ENCODE peak calls at places on chromosome 1, in nine cellular contexts. A is GM23248, N is transverse colon, G is small intestine, L is endodermal cell, C is trophoblast cell, Q is kidney epithelial cell, W is cardiac muscle cell, D is GM12878. H is an unnamed sample. For H3K36me3, the result is how much of the 10 kb centered on the place peaks cover.

GRCh38 chr1:228786361-228787129 is 51.3 kb downstream of the RHOU start:
- DNase-seq in C (peak), W (no peak), L (no peak), N (no peak), Q (no peak), G (no peak), D (no peak), A (no peak), H (no peak)

GRCh38 chr1:65207317-65207716 is 59.3 kb downstream of the AK4 start:
- DNase-seq in Q (no peak), L (no peak), W (no peak), A (no peak), C (no peak), N (no peak), D (no peak), G (no peak), H (no peak)

GRCh38 chr1:189597083-189597482 is 880.6 kb downstream of the BRINP3 start:
- DNase-seq in N (no peak), A (no peak), L (no peak), Q (no peak), W (no peak), G (no peak), D (no peak), C (no peak), H (peak)

GRCh38 chr1:12055259-12055658 is 7.8 kb upstream of the TNFRSF8 start:
- DNase-seq in G (no peak), A (no peak), D (no peak), W (no peak), N (no peak), C (no peak), Q (no peak), L (no peak), H (no peak)

GRCh38 chr1:44072204-44072603 is 40.9 kb upstream of the SLC6A9 start:
- DNase-seq in W (no peak), L (no peak), G (no peak), C (peak), A (peak), D (no peak), N (no peak), Q (peak), H (peak)

GRCh38 chr1:33153650-33154049 is 28.2 kb downstream of the TRIM62 start:
- DNase-seq in Q (no peak), D (no peak), N (no peak), C (no peak), A (no peak), W (no peak), G (no peak), L (no peak), H (no peak)

GRCh38 chr1:53582211-53583020 is 123.2 kb downstream of the DMRTB1 start:
- DNase-seq in D (no peak), L (peak), W (no peak), G (peak), N (no peak), A (no peak), Q (no peak), C (no peak), H (no peak)

GRCh38 chr1:41626146-41626545 is 141.7 kb upstream of the EDN2 start:
- DNase-seq in C (peak), Q (no peak), W (peak), A (peak), G (no peak), N (no peak), L (peak), D (no peak), H (peak)

GRCh38 chr1:112388436-112388835 is 7.6 kb upstream of the CTTNBP2NL start:
- DNase-seq in G (peak), D (no peak), L (peak), C (peak), A (peak), W (no peak), Q (peak), N (no peak), H (no peak)

GRCh38 chr1:173017792-173018191 is 32.9 kb downstream of the TNFSF18 start:
- DNase-seq in C (no peak), D (no peak), N (no peak), L (no peak), Q (no peak), A (no peak), W (no peak), G (no peak), H (no peak)

GRCh38 chr1:2451744-2452582 is 24.1 kb upstream of the PLCH2 start:
- DNase-seq in A (peak), W (no peak), L (no peak), G (no peak), N (no peak), C (peak), D (no peak), Q (peak), H (peak)

GRCh38 chr1:183185941-183186490 is at the start of gene LAMC2:
- DNase-seq in N (peak), Q (peak), L (peak), A (no peak), D (no peak), C (peak), G (peak), W (peak), H (no peak)

GRCh38 chr1:226943927-226944326 is 3.8 kb downstream of the COQ8A start:
- DNase-seq in L (peak), W (no peak), Q (no peak), N (no peak), A (no peak), D (no peak), G (no peak), C (no peak), H (no peak)

GRCh38 chr1:71582673-71583072 is 501.8 kb upstream of the ZRANB2 start:
- DNase-seq in A (no peak), W (no peak), L (no peak), C (no peak), G (no peak), D (no peak), Q (no peak), N (no peak), H (no peak)

GRCh38 chr1:40776236-40777072 is 7.1 kb upstream of the KCNQ4 start:
- DNase-seq in G (no peak), D (no peak), L (no peak), C (no peak), Q (no peak), W (no peak), N (no peak), A (no peak), H (no peak)

GRCh38 chr1:201009967-201010645 is 13.4 kb downstream of the KIF21B start:
- DNase-seq in W (no peak), N (no peak), D (no peak), C (no peak), Q (no peak), G (no peak), L (peak), A (no peak), H (no peak)

GRCh38 chr1:39115271-39116110 is 89.0 kb upstream of the MACF1 start:
- DNase-seq in L (no peak), W (no peak), Q (no peak), N (no peak), D (no peak), G (peak), C (no peak), A (peak), H (peak)

GRCh38 chr1:197841828-197842573 is 60.4 kb upstream of the C1orf53 start:
- DNase-seq in W (no peak), Q (peak), A (peak), D (no peak), C (no peak), L (no peak), N (no peak), G (no peak), H (peak)

GRCh38 chr1:167541610-167542009 is 12.0 kb downstream of the CREG1 start:
- DNase-seq in A (no peak), L (no peak), Q (no peak), G (no peak), N (no peak), W (no peak), D (no peak), C (no peak), H (peak)

GRCh38 chr1:83882906-83883305 is 116.0 kb downstream of the TTLL7 start:
- DNase-seq in C (peak), D (no peak), G (peak), L (peak), A (peak), W (no peak), N (peak), Q (no peak), H (peak)

GRCh38 chr1:218804014-218804785 is 369.5 kb upstream of the LYPLAL1 start:
- DNase-seq in L (no peak), A (peak), D (no peak), Q (no peak), N (no peak), G (no peak), C (peak), W (no peak), H (no peak)

GRCh38 chr1:23727362-23727811 is 15.9 kb upstream of the ELOA start:
- DNase-seq in G (no peak), W (no peak), L (no peak), Q (no peak), D (no peak), C (peak), A (peak), N (peak), H (peak)

GRCh38 chr1:201137579-201138310 is 10.8 kb upstream of the ASCL5 start:
- DNase-seq in W (no peak), L (no peak), G (no peak), Q (peak), C (peak), N (peak), D (no peak), A (peak), H (peak)

GRCh38 chr1:94327001-94327685 is 89.8 kb upstream of the ARHGAP29 start:
- DNase-seq in Q (no peak), D (no peak), C (no peak), N (no peak), A (peak), W (peak), G (no peak), L (peak), H (no peak)

GRCh38 chr1:204520834-204521709 is 4.9 kb downstream of the MDM4 start:
- DNase-seq in D (peak), Q (peak), N (peak), C (no peak), G (peak), L (peak), A (peak), W (no peak), H (no peak)

GRCh38 chr1:230977781-230978490 is 725 bp downstream of the TTC13 start:
- DNase-seq in Q (no peak), G (peak), C (peak), L (peak), A (peak), N (peak), D (no peak), W (peak), H (peak)

GRCh38 chr1:169495050-169495740 is 9.5 kb upstream of the SLC19A2 start:
- DNase-seq in A (peak), G (no peak), L (no peak), D (no peak), C (peak), N (no peak), W (no peak), Q (no peak), H (no peak)

GRCh38 chr1:51443555-51443954 is 75.5 kb downstream of the EPS15 start:
- DNase-seq in C (no peak), L (no peak), N (no peak), A (no peak), W (no peak), G (no peak), D (no peak), Q (no peak), H (no peak)

GRCh38 chr1:51442198-51442597 is 76.9 kb downstream of the EPS15 start:
- DNase-seq in W (no peak), Q (no peak), L (no peak), D (no peak), A (no peak), N (no peak), C (no peak), G (peak), H (no peak)

GRCh38 chr1:51442616-51443015 is 76.5 kb downstream of the EPS15 start:
- DNase-seq in G (no peak), D (no peak), N (no peak), C (no peak), L (no peak), W (no peak), A (no peak), Q (no peak), H (no peak)

GRCh38 chr1:51439053-51439452 is 80.0 kb downstream of the EPS15 start:
- DNase-seq in C (no peak), W (no peak), G (peak), A (no peak), N (no peak), D (no peak), L (no peak), Q (no peak), H (no peak)

DNA sequence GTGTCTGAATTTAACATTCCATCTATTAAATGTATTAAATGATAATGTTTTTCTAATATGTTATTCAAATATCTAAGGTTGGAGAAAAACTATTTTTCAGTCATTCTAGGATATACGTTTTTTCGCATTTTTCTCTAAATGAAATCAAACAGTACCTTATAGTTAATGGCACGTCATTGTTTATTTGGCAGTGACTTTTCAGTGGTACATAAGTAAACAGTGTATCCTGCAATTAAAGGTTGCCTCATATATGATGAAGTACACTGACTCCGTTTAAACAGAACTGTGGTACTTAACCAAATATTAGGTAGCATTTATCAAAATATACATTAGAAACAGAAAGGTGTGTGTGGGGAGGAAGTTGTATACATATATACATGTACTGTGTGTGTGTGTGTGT is 79.2 kb downstream of the EPS15 start:
- DNase-seq in N (no peak), Q (no peak), L (no peak), C (no peak), A (no peak), D (no peak), G (no peak), W (no peak), H (no peak)
- H3K36me3 ChIP-seq in N (under half), Q (under half), L (under half), C (under half), A (under half), D (under half), G (under half), W (under half), H (under half)

DNA sequence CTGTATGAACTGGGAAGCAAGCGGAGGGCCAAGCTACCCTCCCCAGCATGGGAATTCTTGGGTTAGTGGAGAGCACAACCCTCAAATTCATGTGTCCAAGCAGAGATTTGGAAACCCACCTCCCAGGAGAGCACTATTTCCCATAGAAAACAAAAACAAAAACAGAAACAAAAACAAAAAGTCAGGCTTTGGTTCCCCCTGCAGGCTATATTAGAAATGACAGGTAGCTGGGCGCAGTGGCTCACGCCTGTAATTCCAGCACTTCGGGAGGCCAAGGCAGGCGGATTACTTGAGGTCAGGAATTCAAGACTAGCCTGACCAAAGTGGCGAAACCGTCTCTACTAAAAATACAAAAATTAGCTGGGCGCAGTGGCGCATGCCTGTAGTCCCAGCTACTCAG is 10.8 kb downstream of the MINDY1 start:
- DNase-seq in G (peak), Q (no peak), D (no peak), A (peak), W (peak), N (no peak), C (peak), L (peak), H (peak)
- H3K36me3 ChIP-seq in G (under half), Q (under half), D (under half), A (under half), W (under half), N (under half), C (under half), L (under half), H (under half)

GRCh38 chr1:234313171-234313570 is 60.1 kb upstream of the COA6 start:
- DNase-seq in G (no peak), C (peak), A (peak), L (no peak), N (no peak), D (no peak), Q (no peak), W (no peak), H (no peak)

GRCh38 chr1:234316486-234316885 is 56.8 kb upstream of the COA6 start:
- DNase-seq in C (peak), A (no peak), D (no peak), G (no peak), L (no peak), Q (no peak), W (no peak), N (no peak), H (no peak)

GRCh38 chr1:234311414-234311813 is 61.8 kb upstream of the COA6 start:
- DNase-seq in W (no peak), G (no peak), C (no peak), L (no peak), D (no peak), A (no peak), N (no peak), Q (no peak), H (no peak)

GRCh38 chr1:234315091-234315541 is 58.1 kb upstream of the COA6 start:
- DNase-seq in W (no peak), L (no peak), N (no peak), D (no peak), G (peak), A (peak), Q (peak), C (peak), H (peak)

DNA sequence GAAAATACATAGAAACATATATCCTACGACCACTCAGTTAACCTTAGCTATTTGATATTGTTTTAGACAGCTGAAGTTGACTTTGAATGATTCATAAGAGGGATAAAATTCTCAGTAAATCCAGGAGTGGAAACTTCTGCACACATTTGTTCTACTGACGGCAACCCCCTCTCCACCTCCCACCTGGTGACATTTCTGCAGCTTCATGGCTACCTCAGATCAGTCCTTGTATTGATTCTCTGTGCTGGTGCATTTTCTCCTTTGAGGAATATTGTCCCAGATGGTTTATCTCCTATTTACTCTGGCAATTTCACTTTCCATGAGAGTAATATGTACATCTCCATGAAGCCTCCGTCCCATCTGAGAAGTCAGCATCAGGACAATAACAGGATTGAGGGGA is 57.7 kb upstream of the COA6 start:
- DNase-seq in W (no peak), G (no peak), N (no peak), D (no peak), Q (no peak), C (no peak), A (no peak), L (no peak), H (no peak)
- H3K36me3 ChIP-seq in W (under half), G (under half), N (under half), D (under half), Q (under half), C (under half), A (under half), L (under half), H (under half)

DNA sequence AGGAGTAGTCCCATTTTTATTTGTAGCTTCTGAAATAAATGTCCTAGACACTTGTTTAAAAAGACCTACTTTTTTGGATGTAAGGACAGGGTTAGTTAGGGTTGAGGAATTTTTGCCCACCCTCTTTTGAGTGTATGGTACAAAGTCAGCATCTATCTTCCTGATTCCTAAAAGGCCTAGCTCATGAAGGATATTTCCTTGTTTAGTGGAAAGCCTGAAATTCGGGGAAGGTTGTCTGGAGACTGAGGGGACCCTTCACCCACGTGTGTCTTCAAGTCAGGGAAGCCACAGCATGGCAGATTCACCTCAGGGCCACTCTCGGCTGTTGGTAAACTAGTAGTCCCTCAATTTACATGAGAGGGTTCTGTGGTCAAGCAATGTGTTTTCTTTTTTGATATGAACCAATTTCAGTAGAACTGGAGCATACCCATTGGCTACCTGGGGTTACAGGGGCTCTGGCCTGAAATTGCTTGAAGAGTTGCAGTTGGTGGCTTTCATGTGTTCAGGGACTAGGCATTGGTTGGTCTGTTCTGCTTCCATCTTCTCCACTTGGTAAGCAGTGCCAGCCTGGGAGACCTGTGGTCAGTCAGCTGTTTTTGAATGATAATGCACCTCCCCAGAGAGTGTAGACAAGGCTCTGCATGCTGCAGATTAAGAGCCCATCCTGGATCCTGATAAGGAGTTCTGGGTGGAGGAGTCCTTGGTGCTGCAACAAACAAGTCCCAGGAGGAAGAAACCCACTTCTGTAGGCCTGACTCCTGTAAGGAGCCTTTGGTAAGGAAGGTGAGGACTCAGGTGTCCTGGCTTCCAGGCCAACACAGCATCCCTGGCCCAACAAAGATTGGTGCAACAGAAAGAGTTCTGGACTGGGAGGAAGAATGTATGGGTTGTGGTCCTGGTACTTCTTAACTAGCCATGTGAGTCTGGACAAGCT is 6.3 kb downstream of the BTG2 start:
- DNase-seq in Q (no peak), A (no peak), G (no peak), N (no peak), L (no peak), C (no peak), W (no peak), D (no peak), H (no peak)
- H3K36me3 ChIP-seq in Q (under half), A (under half), G (under half), N (under half), L (under half), C (under half), W (under half), D (under half), H (under half)

H was measured in MG63.